ENCODE peak calls at places on chromosomes 5 and 9, in five cellular contexts. R, S, E, Q and I are unnamed samples.

GRCh38 chr9:127277099-127277498 is 12.5 kb downstream of the GARNL3 start:
- DNase-seq in S (no peak), R (no peak), Q (no peak), E (peak; percentile 18), I (no peak)

GRCh38 chr5:149667084-149667826 is 62.9 kb upstream of the PPARGC1B start:
- DNase-seq in S (no peak), E (peak; percentile 65), Q (peak; percentile 73), R (peak; percentile 35), I (no peak)

GRCh38 chr5:82804151-82804690 is 273.0 kb downstream of the TMEM167A start:
- DNase-seq in Q (no peak), S (no peak), E (no peak), R (no peak), I (no peak)

GRCh38 chr5:55141945-55142690 is 17.9 kb upstream of the GPX8 start:
- DNase-seq in Q (no peak), R (no peak), E (no peak), S (no peak), I (no peak)

GRCh38 chr5:67490543-67491321 is 294.1 kb upstream of the CD180 start:
- DNase-seq in E (no peak), Q (no peak), S (no peak), R (peak; percentile 5), I (no peak)

GRCh38 chr9:4936823-4937222 is 48.2 kb upstream of the JAK2 start:
- DNase-seq in R (no peak), Q (no peak), S (peak; percentile 46), E (peak; percentile 33), I (no peak)

GRCh38 chr5:179304871-179305270 is 40.4 kb downstream of the ADAMTS2 start:
- DNase-seq in S (no peak), R (no peak), Q (no peak), E (no peak), I (no peak)

GRCh38 chr5:76964018-76964417 is 11.2 kb downstream of the CRHBP start:
- DNase-seq in E (no peak), S (no peak), R (no peak), Q (no peak), I (no peak)

GRCh38 chr9:128553695-128554094 is 1.3 kb downstream of the SPTAN1 start:
- DNase-seq in Q (no peak), S (no peak), R (peak; percentile 27), E (no peak), I (no peak)

GRCh38 chr9:33867747-33868429 is 50.9 kb downstream of the UBE2R2 start:
- DNase-seq in E (no peak), S (no peak), R (no peak), Q (no peak), I (no peak)

GRCh38 chr9:89376741-89377140 is 58.4 kb downstream of the SECISBP2 start:
- DNase-seq in S (no peak), R (no peak), E (no peak), Q (no peak), I (no peak)

GRCh38 chr9:116756995-116757394 is 69.9 kb downstream of the TRIM32 start:
- DNase-seq in E (no peak), Q (no peak), R (no peak), S (no peak), I (no peak)

GRCh38 chr5:105807251-105807650 is 1863.5 kb downstream of the EFNA5 start:
- DNase-seq in S (no peak), Q (no peak), R (no peak), E (no peak), I (no peak)

GRCh38 chr5:139523635-139524445 is 37.3 kb upstream of the UBE2D2 start:
- DNase-seq in S (no peak), E (no peak), Q (peak; percentile 64), R (no peak), I (no peak)

GRCh38 chr9:110066929-110067716 is 140.8 kb downstream of the C9orf152 start:
- DNase-seq in S (no peak), R (no peak), E (no peak), Q (no peak), I (no peak)

GRCh38 chr5:54087436-54087835 is 222.9 kb downstream of the ARL15 start:
- DNase-seq in Q (no peak), S (no peak), R (peak; percentile 37), E (no peak), I (no peak)

GRCh38 chr9:100150209-100150608 is 51.2 kb downstream of the INVS start:
- DNase-seq in S (no peak), E (no peak), Q (no peak), R (no peak), I (no peak)

GRCh38 chr9:74025402-74025894 is 471.7 kb upstream of the RORB start:
- DNase-seq in S (no peak), E (no peak), R (peak; percentile 85), Q (no peak), I (no peak)

GRCh38 chr5:35247645-35248034 is 17.4 kb upstream of the PRLR start:
- DNase-seq in S (peak; percentile 39), Q (no peak), R (peak; percentile 69), E (no peak), I (no peak)

GRCh38 chr5:71932131-71932635 is 175.1 kb upstream of the MAP1B start:
- DNase-seq in R (peak; percentile 76), E (no peak), Q (no peak), S (no peak), I (no peak)

GRCh38 chr5:128082551-128083032 is 974 bp upstream of the SLC12A2 start:
- DNase-seq in S (no peak), R (no peak), E (no peak), Q (no peak), I (no peak)

GRCh38 chr9:86703346-86703745 is 244.0 kb downstream of the GAS1 start:
- DNase-seq in R (no peak), E (no peak), S (no peak), Q (no peak), I (no peak)

GRCh38 chr9:134930404-134930803 is 12.7 kb upstream of the FCN1 start:
- DNase-seq in E (no peak), Q (no peak), R (no peak), S (no peak), I (no peak)

GRCh38 chr9:97726716-97727115 is 29.6 kb upstream of the XPA start:
- DNase-seq in E (no peak), R (no peak), S (no peak), Q (no peak), I (no peak)

GRCh38 chr5:5331838-5332237 is 90.6 kb upstream of the ICE1 start:
- DNase-seq in S (no peak), Q (no peak), R (no peak), E (no peak), I (no peak)

GRCh38 chr5:14720236-14720923 is 55.9 kb downstream of the OTULIN start:
- DNase-seq in S (no peak), R (peak; percentile 53), Q (no peak), E (no peak), I (no peak)